ENCODE peak calls at places on chromosomes 2 and 18, in four cellular contexts. I, N, V and W are unnamed samples.

GRCh38 chr2:11770531-11771188 is 24.2 kb downstream of the LPIN1 start:
- DNase-seq in N (no peak), I (no peak), V (no peak), W (no peak)

GRCh38 chr2:653645-654425 is 23.4 kb downstream of the TMEM18 start:
- DNase-seq in N (no peak), I (no peak), V (no peak), W (no peak)

GRCh38 chr2:11710210-11710609 is 36.2 kb upstream of the LPIN1 start:
- DNase-seq in N (no peak), I (no peak), V (no peak), W (no peak)

GRCh38 chr2:153235516-153235915 is 243.0 kb downstream of the RPRM start:
- DNase-seq in I (peak), V (no peak), N (no peak), W (no peak)

GRCh38 chr2:7191927-7192326 is 274.7 kb downstream of the RNF144A start:
- DNase-seq in N (no peak), I (no peak), V (peak), W (no peak)

GRCh38 chr2:28484835-28485234 is 11.0 kb upstream of the PLB1 start:
- DNase-seq in I (peak), N (no peak), V (no peak), W (no peak)

GRCh38 chr18:23317975-23318675 is 135.0 kb upstream of the RIOK3 start:
- DNase-seq in I (no peak), N (no peak), V (no peak), W (no peak)

GRCh38 chr2:199458806-199459285 is 1.1 kb upstream of the SATB2 start:
- DNase-seq in I (no peak), N (no peak), V (no peak), W (peak)

GRCh38 chr2:841036-841435 is 109.6 kb upstream of the SNTG2 start:
- DNase-seq in N (no peak), I (no peak), V (no peak), W (no peak)

GRCh38 chr2:74567862-74568261 is 13.3 kb downstream of the DOK1 start:
- DNase-seq in N (no peak), V (no peak), I (no peak), W (no peak)

GRCh38 chr18:47175283-47175894 is 775 bp downstream of the IER3IP1 start:
- DNase-seq in N (no peak), V (no peak), I (no peak), W (no peak)

GRCh38 chr18:70523035-70523797 is 234.4 kb downstream of the SOCS6 start:
- DNase-seq in V (no peak), I (no peak), N (no peak), W (no peak)

GRCh38 chr18:70522183-70522582 is 233.3 kb downstream of the SOCS6 start:
- DNase-seq in N (no peak), I (no peak), V (no peak), W (no peak)

GRCh38 chr18:70520867-70521266 is 232.0 kb downstream of the SOCS6 start:
- DNase-seq in N (no peak), I (no peak), V (no peak), W (no peak)

DNA sequence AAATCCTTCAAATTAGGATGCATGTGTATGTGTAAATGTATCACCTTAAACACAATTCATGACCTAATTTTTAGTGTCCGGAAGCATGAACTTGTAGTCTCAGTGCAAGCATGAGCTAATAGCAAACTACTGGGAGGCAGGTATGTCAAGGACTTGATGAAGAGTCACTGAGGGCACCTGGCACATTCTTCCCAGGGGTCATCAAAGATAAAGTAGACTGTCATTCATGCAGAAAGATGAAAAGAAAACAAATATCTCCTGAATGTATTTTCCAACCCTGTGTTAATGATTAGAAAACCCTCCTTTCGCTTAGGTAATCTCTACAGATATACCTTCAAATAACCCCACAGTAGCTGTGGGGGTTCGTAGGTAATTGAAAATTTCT is 234.9 kb downstream of the SOCS6 start:
- DNase-seq in I (no peak), V (peak), N (no peak), W (no peak)
- TF ChIP-seq NFIC in I (no peak), V (no peak), N (no peak), W (no peak)

GRCh38 chr2:191299866-191300265 is 54.7 kb downstream of the MYO1B start:
- DNase-seq in N (no peak), I (no peak), V (no peak), W (no peak)

GRCh38 chr2:191303349-191304005 is 58.3 kb downstream of the MYO1B start:
- DNase-seq in N (no peak), V (peak), I (no peak), W (no peak)

GRCh38 chr2:191304939-191305875 is 60.0 kb downstream of the MYO1B start:
- DNase-seq in V (no peak), N (no peak), I (no peak), W (no peak)

GRCh38 chr2:191301971-191302370 is 56.8 kb downstream of the MYO1B start:
- DNase-seq in N (no peak), V (no peak), I (no peak), W (no peak)

GRCh38 chr2:191302459-191303155 is 57.4 kb downstream of the MYO1B start:
- DNase-seq in V (peak), N (no peak), I (no peak), W (peak)
- TF ChIP-seq NFIC in V (no peak), N (no peak), I (no peak), W (no peak)

GRCh38 chr2:117271631-117272030 is 542.9 kb upstream of the DDX18 start:
- DNase-seq in V (no peak), I (no peak), N (no peak), W (no peak)
- TF ChIP-seq NFIC in V (no peak), I (no peak), N (no peak), W (no peak)

GRCh38 chr2:230947908-230948365 is 22.9 kb upstream of the GPR55 start:
- DNase-seq in V (no peak), I (peak), N (no peak), W (no peak)
- TF ChIP-seq NFIC in V (no peak), I (no peak), N (no peak), W (no peak)

GRCh38 chr2:170714156-170715061 is 728 bp upstream of the SP5 start:
- DNase-seq in V (no peak), I (no peak), N (peak), W (peak)
- TF ChIP-seq NFIC in V (no peak), I (no peak), N (no peak), W (no peak)

GRCh38 chr2:202196727-202197126 is 41.7 kb downstream of the SUMO1 start:
- DNase-seq in N (no peak), V (no peak), I (no peak), W (no peak)

GRCh38 chr2:202193305-202193704 is 45.1 kb downstream of the SUMO1 start:
- DNase-seq in N (no peak), I (no peak), V (no peak), W (no peak)

GRCh38 chr2:202194418-202194817 is 44.0 kb downstream of the SUMO1 start:
- DNase-seq in N (no peak), I (no peak), V (no peak), W (no peak)

GRCh38 chr2:202193881-202194353 is 44.5 kb downstream of the SUMO1 start:
- DNase-seq in I (no peak), V (no peak), N (no peak), W (no peak)
- TF ChIP-seq NFIC in I (no peak), V (no peak), N (no peak), W (no peak)

GRCh38 chr2:70565039-70565731 is 11.6 kb upstream of the TGFA start:
- DNase-seq in I (no peak), V (peak), N (no peak), W (no peak)
- TF ChIP-seq NFIC in I (no peak), V (peak), N (no peak), W (no peak)

DNA sequence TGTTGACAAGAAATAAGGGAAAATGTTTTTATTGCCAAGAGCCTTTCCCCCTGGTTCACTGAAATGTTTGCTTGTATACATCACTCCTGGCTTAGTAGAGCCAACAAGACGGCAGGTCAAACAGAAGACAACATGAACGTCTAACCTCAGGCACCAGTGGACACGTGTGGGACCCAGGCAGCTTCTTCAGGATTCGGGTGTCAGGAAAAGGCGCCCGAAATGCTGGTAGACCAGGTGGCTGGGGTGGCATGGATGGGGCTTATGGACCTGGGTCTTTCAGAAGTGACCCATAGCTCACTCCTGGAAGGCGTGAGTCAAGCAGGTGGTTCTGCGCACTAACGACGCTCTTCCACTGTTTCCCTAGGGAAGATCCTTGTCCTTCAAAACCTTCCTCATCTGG is 23.3 kb upstream of the NFATC1 start:
- DNase-seq in I (no peak), V (no peak), N (no peak), W (no peak)
- TF ChIP-seq NFIC in I (no peak), V (no peak), N (no peak), W (no peak)

GRCh38 chr18:9232977-9233376 is 96.4 kb downstream of the ANKRD12 start:
- DNase-seq in I (no peak), V (no peak), N (no peak), W (no peak)

GRCh38 chr18:9231852-9232476 is 95.4 kb downstream of the ANKRD12 start:
- DNase-seq in I (no peak), V (no peak), N (no peak), W (no peak)

GRCh38 chr18:9237982-9238381 is 96.6 kb upstream of the TWSG1 start:
- DNase-seq in N (no peak), V (no peak), I (no peak), W (no peak)

GRCh38 chr18:9234528-9234927 is 97.9 kb downstream of the ANKRD12 start:
- DNase-seq in N (no peak), V (no peak), I (no peak), W (no peak)

DNA sequence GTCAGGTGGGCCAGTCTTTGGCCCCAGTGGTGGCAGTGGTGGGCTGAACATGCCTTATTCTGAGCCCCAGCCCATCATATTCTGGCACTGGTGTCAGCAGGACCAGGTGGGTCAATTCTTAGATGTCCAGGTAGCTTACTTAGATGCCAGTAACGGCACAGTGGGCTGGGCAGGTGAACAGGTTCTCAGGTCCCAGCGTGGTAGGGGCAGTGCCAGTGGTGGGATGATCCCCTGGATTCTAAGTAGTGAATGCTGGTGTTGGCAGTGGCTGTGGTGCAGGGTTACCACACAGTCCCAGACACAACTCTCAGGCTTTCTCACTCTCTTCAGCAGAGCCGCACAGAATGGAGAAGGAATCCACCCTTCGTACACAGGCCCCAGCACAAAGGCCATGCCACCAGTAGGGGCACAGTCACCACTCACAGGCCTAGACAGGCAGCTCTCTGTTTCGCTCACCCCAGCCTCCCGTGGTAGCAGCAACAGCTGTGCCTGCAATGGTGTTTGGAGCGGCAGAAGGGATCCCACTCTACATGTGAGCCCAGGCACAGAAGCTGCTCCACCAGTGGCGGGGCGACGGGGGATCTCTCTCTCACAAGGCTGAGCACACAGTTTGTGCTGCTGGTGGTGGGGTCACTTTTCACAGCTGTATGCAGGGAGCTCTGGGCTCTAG is 97.3 kb downstream of the ANKRD12 start:
- DNase-seq in N (no peak), V (no peak), I (no peak), W (no peak)
- TF ChIP-seq NFIC in N (no peak), V (no peak), I (no peak), W (no peak)

DNA sequence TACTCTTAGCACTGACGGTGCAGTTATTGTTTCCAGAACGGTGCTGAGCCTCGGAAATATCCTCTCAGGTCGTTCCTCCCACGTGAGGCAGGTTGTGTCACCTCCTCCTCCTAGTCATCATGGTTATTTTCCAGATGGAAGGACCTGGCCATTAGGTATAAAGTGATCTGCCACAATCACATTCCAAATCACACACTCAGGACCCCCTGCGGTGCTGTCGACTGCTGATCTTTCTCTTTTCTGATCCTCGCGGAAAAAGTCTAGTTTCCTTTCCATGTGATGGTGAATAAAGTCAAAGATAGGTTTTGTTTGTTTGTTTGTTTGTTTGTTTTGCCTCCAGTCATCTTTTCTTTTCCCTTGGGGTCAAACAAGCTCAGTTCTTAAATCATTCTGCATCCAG is 28.7 kb downstream of the ARHGEF4 start:
- DNase-seq in I (no peak), N (no peak), V (no peak), W (no peak)
- TF ChIP-seq NFIC in I (no peak), N (no peak), V (no peak), W (no peak)